ENCODE peak calls at places on chromosomes 13 and 19, in seven cellular contexts. M is Caco-2; Z is mucosa of descending colon; L is heart right ventricle; J is CD8-positive, alpha-beta memory T cell; O is H1; X is small intestine. T is an unnamed sample.

GRCh38 chr13:43783820-43784219 is 3.0 kb downstream of the ENOX1 start:
- DNase-seq in M (peak; percentile 57), Z (no peak), L (peak; percentile 12), J (no peak), O (no peak), X (peak; percentile 32), T (no peak)

GRCh38 chr13:26628706-26629105 is 71.2 kb downstream of the WASF3 start:
- DNase-seq in M (peak; percentile 42), Z (peak; percentile 27), L (no peak), J (no peak), O (no peak), X (peak; percentile 40), T (no peak)

GRCh38 chr13:83722443-83722842 is 159.8 kb downstream of the SLITRK1 start:
- DNase-seq in M (no peak), Z (no peak), L (no peak), J (no peak), O (no peak), X (no peak), T (no peak)

GRCh38 chr13:108961542-108962125 is 332.2 kb downstream of the MYO16 start:
- DNase-seq in M (peak; percentile 48), Z (no peak), L (no peak), J (peak; percentile 47), O (no peak), X (peak; percentile 52), T (no peak)

GRCh38 chr13:107977175-107977574 is 238.2 kb downstream of the LIG4 start:
- DNase-seq in M (no peak), Z (no peak), L (no peak), J (no peak), O (no peak), X (no peak), T (no peak)

GRCh38 chr13:32639502-32640105 is 53.4 kb downstream of the PDS5B start:
- DNase-seq in M (peak; percentile 64), Z (peak; percentile 81), L (peak; percentile 65), J (peak; percentile 44), O (no peak), X (peak; percentile 65), T (peak; percentile 14)

GRCh38 chr13:22285867-22286632 is 615.2 kb downstream of the FGF9 start:
- DNase-seq in M (no peak), Z (no peak), L (no peak), J (no peak), O (no peak), X (no peak), T (no peak)

GRCh38 chr13:30959678-30960077 is 27.2 kb downstream of the TEX26 start:
- DNase-seq in M (no peak), Z (no peak), L (no peak), J (no peak), O (no peak), X (no peak), T (no peak)

GRCh38 chr13:29909975-29910674 is 59.7 kb upstream of the UBL3 start:
- DNase-seq in M (no peak), Z (no peak), L (no peak), J (no peak), O (no peak), X (no peak), T (no peak)

GRCh38 chr19:33684550-33685303 is 63.0 kb downstream of the CHST8 start:
- DNase-seq in M (no peak), Z (no peak), L (no peak), J (no peak), O (no peak), X (no peak), T (no peak)

GRCh38 chr13:76519685-76520084 is 366.5 kb downstream of the KCTD12 start:
- DNase-seq in M (no peak), Z (no peak), L (no peak), J (no peak), O (no peak), X (no peak), T (no peak)

GRCh38 chr19:1855828-1856255 is 7.5 kb downstream of the KLF16 start:
- DNase-seq in M (no peak), Z (no peak), L (no peak), J (peak; percentile 51), O (no peak), X (peak; percentile 49), T (no peak)

GRCh38 chr13:83879431-83880171 is 2.7 kb downstream of the SLITRK1 start:
- DNase-seq in M (no peak), Z (no peak), L (no peak), J (no peak), O (peak; percentile 45), X (no peak), T (no peak)

GRCh38 chr19:16506961-16507360 is 10.8 kb downstream of the C19orf44 start:
- DNase-seq in M (no peak), Z (no peak), L (no peak), J (no peak), O (no peak), X (no peak), T (no peak)

DNA sequence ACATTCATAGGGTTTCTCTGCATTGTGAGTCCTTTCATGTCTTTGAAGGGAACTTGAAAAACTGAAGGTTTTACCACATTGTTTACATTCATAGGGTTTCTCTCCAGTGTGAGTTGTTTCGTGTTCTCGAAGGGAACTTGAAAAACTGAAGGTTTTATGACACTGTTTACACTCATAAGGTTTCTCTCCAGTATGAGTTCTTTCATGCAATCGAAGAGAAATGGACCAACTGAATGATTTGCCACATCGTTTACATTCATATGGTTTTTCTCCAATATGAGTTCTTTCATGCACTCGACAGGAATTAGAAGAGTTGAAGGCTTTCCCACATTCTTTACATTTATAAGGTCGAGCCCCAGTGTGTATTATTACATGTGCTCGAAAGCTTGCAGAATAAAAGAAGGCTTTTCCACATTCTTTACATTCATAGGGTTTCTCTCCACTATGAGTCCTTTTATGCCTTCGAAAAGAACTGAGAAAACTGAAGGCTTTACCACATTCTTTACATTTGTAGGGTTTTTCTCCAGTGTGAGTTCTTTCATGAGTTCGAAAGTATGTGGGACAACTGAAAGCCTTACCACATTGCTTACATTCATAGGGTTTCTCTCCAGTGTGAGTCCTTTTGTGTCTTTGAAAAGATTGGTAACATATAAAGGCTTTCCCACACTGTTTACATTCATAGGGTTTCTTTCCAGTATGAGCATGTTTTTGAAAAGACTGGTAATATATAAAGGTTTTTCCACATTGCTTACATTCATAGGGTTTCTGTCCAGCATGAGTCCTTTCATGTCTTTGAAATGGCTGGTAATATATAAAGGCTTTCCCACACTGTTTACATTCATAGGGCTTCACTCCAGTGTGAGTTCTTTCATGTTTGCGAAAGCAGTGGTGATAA is 20.7 kb downstream of the ZNF14 start:
- DNase-seq in M (no peak), Z (no peak), L (no peak), J (no peak), O (no peak), X (no peak), T (no peak)
- H3K9me3 ChIP-seq in M (peaks cover 51% of the 10 kb centered on the region), Z (peaks cover 100% of the 10 kb centered on the region), L (peaks cover 100% of the 10 kb centered on the region), J (peaks cover 84% of the 10 kb centered on the region), O (peaks cover 92% of the 10 kb centered on the region), X (peaks cover 7% of the 10 kb centered on the region), T (peaks cover 77% of the 10 kb centered on the region)

GRCh38 chr19:27729332-27729731 is 1483.6 kb downstream of the UQCRFS1 start:
- DNase-seq in M (no peak), Z (no peak), L (no peak), J (no peak), O (no peak), X (no peak), T (no peak)
- H3K9me3 ChIP-seq in M (peaks cover 8% of the 10 kb centered on the region), Z (peaks cover 87% of the 10 kb centered on the region), L (peaks cover 73% of the 10 kb centered on the region), J (peaks cover 11% of the 10 kb centered on the region), O (peaks cover 64% of the 10 kb centered on the region), X (no peaks in the 10 kb centered on the region), T (peaks cover 9% of the 10 kb centered on the region)

GRCh38 chr19:44277331-44277730 is 17.6 kb downstream of the ZNF233 start:
- DNase-seq in M (no peak), Z (no peak), L (no peak), J (no peak), O (no peak), X (no peak), T (no peak)

GRCh38 chr19:44280916-44281315 is 21.2 kb downstream of the ZNF233 start:
- DNase-seq in M (peak; percentile 6), Z (no peak), L (no peak), J (no peak), O (no peak), X (no peak), T (no peak)

GRCh38 chr19:44284968-44285367 is 19.9 kb downstream of the ZNF235 start:
- DNase-seq in M (no peak), Z (no peak), L (no peak), J (no peak), O (no peak), X (no peak), T (no peak)

GRCh38 chr19:44278181-44278690 is 18.6 kb downstream of the ZNF233 start:
- DNase-seq in M (no peak), Z (no peak), L (no peak), J (no peak), O (no peak), X (no peak), T (no peak)

GRCh38 chr19:44282846-44283245 is 22.0 kb downstream of the ZNF235 start:
- DNase-seq in M (no peak), Z (no peak), L (no peak), J (no peak), O (no peak), X (no peak), T (no peak)
- H3K9me3 ChIP-seq in M (peaks cover 3% of the 10 kb centered on the region), Z (peaks cover 93% of the 10 kb centered on the region), L (peaks cover 100% of the 10 kb centered on the region), J (peaks cover 24% of the 10 kb centered on the region), O (peaks cover 22% of the 10 kb centered on the region), X (peaks cover 4% of the 10 kb centered on the region), T (peaks cover 13% of the 10 kb centered on the region)

GRCh38 chr19:58095328-58095727 is 2.7 kb downstream of the ZSCAN18 start:
- DNase-seq in M (no peak), Z (no peak), L (no peak), J (no peak), O (no peak), X (no peak), T (no peak)

GRCh38 chr19:58097349-58097748 is 682 bp downstream of the ZSCAN18 start:
- DNase-seq in M (no peak), Z (no peak), L (no peak), J (peak; percentile 15), O (no peak), X (no peak), T (no peak)

GRCh38 chr19:58098682-58098998 is 609 bp upstream of the ZSCAN18 start:
- DNase-seq in M (no peak), Z (no peak), L (no peak), J (no peak), O (no peak), X (no peak), T (no peak)

GRCh38 chr19:58096884-58097283 is 1.1 kb downstream of the ZSCAN18 start:
- DNase-seq in M (no peak), Z (no peak), L (no peak), J (no peak), O (no peak), X (no peak), T (no peak)

DNA sequence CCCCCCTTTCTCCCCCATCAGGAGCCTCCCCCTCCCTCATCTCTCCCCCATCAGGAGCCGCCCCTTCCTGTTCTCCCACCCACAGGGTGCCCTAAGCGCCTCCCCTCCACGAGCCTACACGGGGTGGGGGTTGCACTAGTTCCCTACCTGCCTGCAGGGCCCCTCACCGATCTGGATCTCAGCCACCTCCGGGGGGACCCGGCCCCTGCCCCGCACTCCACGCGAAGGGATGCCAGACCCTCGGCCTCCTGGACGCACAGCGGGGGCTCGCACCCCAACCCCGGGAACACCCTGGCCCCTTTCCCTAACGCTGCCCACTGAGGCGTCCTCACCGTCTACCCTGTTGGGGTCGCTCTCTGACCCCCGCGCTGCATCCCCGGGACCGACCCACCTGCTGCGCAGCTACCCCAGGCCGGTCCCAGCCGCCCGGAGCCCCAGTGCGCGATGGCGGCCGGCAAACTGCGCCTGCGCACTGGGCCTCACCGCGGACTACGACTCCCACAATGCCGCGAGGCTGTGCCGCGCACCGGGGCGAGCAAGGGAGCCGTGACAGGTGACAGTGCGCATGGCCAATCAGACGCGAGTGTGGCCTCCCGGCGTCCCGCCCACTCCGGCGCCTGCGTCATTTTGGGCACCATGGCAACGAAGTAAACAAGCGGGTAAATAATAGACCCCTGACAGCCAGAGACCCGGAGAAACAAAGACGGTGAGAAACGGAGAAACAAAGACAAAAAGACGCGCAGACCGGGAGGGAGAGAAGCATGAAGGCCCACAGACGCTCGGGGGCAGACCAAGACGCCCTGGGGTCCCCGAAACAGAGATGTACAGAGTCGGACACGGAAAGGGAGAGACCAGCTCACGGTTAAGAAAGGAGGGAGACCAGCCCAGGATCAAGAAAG is at the start of gene ZSCAN18:
- DNase-seq in M (peak; percentile 9), Z (peak; percentile 96), L (peak; percentile 99), J (peak; percentile 100), O (peak; percentile 100), X (peak; percentile 95), T (peak; percentile 83)
- H3K9me3 ChIP-seq in M (peaks cover 31% of the 10 kb centered on the region), Z (peaks cover 32% of the 10 kb centered on the region), L (peaks cover 61% of the 10 kb centered on the region), J (peaks cover 13% of the 10 kb centered on the region), O (peaks cover 10% of the 10 kb centered on the region), X (peaks cover 8% of the 10 kb centered on the region), T (peaks cover 15% of the 10 kb centered on the region)